ENCODE peak calls at places on chromosomes 1 and 21, in eight cellular contexts. H is HCT116, C is psoas muscle, G is mammary epithelial cell, S is H7, E is H1, N is aorta, I is tibial nerve. W is an unnamed sample. For H3K36me3, the result is how much of the 10 kb centered on the place peaks cover.

GRCh38 chr1:1067284-1068076 is 6.6 kb downstream of the RNF223 start:
- DNase-seq in H (no peak), C (no peak), G (no peak), S (no peak), E (no peak), N (no peak), I (no peak), W (no peak)

GRCh38 chr1:58119971-58120370 is 426.6 kb downstream of the OMA1 start:
- DNase-seq in H (no peak), C (no peak), G (peak), S (no peak), E (no peak), N (no peak), I (no peak), W (no peak)

GRCh38 chr1:95040032-95040525 is 32.7 kb downstream of the ALG14 start:
- DNase-seq in H (no peak), C (no peak), G (peak), S (no peak), E (no peak), N (no peak), I (no peak), W (no peak)

GRCh38 chr21:43306911-43307676 is 119.8 kb downstream of the SIK1 start:
- DNase-seq in H (no peak), C (peak), G (peak), S (no peak), E (no peak), N (peak), I (no peak), W (peak)

GRCh38 chr1:93910305-93910704 is 1.1 kb upstream of the GCLM start:
- DNase-seq in H (no peak), C (no peak), G (no peak), S (no peak), E (no peak), N (no peak), I (no peak), W (no peak)

GRCh38 chr1:221093903-221094865 is 214.9 kb downstream of the HLX start:
- DNase-seq in H (no peak), C (no peak), G (no peak), S (no peak), E (no peak), N (no peak), I (no peak), W (no peak)

GRCh38 chr1:208238710-208239517 is 5.3 kb downstream of the PLXNA2 start:
- DNase-seq in H (peak), C (no peak), G (peak), S (peak), E (no peak), N (no peak), I (no peak), W (no peak)

GRCh38 chr1:55750020-55750995 is 535.1 kb upstream of the USP24 start:
- DNase-seq in H (no peak), C (no peak), G (no peak), S (no peak), E (no peak), N (no peak), I (no peak), W (no peak)

GRCh38 chr1:109611951-109612310 is 7.5 kb downstream of the GNAT2 start:
- DNase-seq in H (no peak), C (no peak), G (no peak), S (no peak), E (no peak), N (no peak), I (no peak), W (no peak)

GRCh38 chr1:226984521-226985238 is 44.6 kb downstream of the COQ8A start:
- DNase-seq in H (no peak), C (peak), G (no peak), S (peak), E (no peak), N (no peak), I (no peak), W (peak)

GRCh38 chr1:226983247-226983997 is 43.3 kb downstream of the COQ8A start:
- DNase-seq in H (no peak), C (peak), G (no peak), S (peak), E (no peak), N (no peak), I (no peak), W (no peak)

GRCh38 chr1:226982451-226983177 is 42.5 kb downstream of the COQ8A start:
- DNase-seq in H (no peak), C (peak), G (no peak), S (peak), E (no peak), N (no peak), I (no peak), W (no peak)

GRCh38 chr1:226985239-226985838 is 45.2 kb downstream of the COQ8A start:
- DNase-seq in H (no peak), C (peak), G (no peak), S (peak), E (no peak), N (no peak), I (no peak), W (no peak)

DNA sequence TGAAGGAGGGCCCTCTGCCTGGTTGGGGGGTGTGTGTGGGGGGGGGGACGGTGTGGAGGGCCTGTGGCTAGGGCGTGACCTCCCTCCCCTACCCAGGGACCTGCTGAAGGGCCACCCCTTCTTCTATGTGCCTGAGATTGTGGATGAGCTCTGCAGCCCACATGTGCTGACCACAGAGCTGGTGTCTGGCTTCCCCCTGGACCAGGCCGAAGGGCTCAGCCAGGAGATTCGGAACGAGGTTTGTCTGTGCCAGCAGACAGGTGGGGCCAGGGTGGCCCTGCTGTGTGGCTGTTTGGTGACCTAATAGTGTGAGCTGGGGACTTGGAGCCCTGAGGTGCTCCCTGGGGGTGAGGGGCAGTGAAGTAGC is 43.9 kb downstream of the COQ8A start:
- DNase-seq in H (no peak), C (peak), G (no peak), S (no peak), E (no peak), N (no peak), I (no peak), W (no peak)
- H3K36me3 ChIP-seq in H (under half), C (half or more), G (under half), S (under half), E (under half), N (under half), I (under half), W (half or more)

DNA sequence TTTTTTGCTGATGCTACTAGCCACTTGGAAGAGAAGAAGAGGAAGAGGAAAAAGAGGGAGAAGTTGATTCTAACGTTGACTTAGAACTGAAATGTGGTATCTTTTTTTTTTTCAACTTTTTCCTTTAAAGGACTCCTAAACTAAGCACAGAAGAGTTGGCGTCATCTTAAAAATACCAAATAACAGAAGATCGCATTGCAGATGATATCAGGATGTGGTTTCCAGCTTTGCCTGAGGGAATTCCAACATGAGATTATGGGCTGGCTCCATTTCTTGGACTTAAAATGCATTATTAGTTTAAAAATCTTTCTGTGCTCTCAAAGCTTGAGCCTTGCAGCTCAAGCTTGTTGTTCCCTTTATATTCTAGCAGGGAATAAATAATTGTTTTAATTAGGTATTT is 29.8 kb downstream of the WDR3 start:
- DNase-seq in H (no peak), C (no peak), G (no peak), S (no peak), E (no peak), N (no peak), I (no peak), W (no peak)
- H3K36me3 ChIP-seq in H (half or more), C (half or more), G (under half), S (under half), E (under half), N (under half), I (under half), W (half or more)

DNA sequence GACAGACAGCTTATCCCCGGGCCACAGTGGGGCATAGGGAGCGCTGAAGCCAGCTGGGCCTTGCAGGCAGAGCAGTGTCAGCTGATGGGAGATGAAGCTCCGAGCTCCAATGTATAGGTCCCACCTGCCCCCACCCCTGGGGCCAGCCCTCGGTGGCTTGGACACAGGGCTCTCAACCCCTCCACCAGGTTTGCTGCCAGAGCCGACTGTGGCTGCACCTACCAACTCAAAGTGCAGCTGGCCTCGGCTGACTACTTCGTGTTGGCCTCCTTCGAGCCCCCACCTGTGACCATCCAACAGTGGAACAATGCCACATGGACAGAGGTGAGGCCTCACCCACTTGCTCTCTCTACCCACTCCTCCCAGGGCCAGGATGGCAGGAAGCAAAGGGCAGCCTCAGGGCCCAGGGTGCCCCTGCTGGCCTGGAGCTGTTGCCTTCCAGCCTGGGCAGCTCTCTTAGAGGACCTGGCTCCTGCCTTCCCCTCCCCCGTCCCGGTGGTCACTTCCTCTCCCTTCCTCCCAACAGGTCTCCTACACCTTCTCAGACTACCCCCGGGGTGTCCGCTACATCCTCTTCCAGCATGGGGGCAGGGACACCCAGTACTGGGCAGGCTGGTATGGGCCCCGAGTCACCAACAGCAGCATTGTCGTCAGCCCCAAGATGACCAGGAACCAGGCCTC is 7.7 kb downstream of the MAD2L2 start:
- DNase-seq in H (no peak), C (no peak), G (no peak), S (peak), E (no peak), N (no peak), I (no peak), W (no peak)
- H3K36me3 ChIP-seq in H (under half), C (half or more), G (under half), S (half or more), E (half or more), N (under half), I (under half), W (under half)

DNA sequence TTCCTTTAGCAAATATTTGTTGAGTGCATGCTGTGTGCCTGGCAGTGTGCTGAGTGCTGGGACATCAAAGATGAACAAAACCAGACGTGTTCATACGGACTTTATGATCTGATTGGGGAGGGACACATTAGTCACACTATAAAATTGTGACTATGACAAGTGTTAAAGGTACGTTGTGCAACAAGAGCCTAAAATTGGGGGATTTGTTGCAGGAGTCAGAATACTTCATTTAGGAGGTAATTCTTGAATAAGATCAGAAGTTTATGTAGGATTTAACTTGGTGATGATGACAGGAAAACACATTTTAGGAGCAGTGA is 29.6 kb downstream of the B3GALT2 start:
- DNase-seq in H (no peak), C (no peak), G (no peak), S (no peak), E (no peak), N (no peak), I (no peak), W (no peak)
- H3K36me3 ChIP-seq in H (under half), C (under half), G (under half), S (under half), E (under half), N (under half), I (under half), W (under half)